ENCODE peak calls at places on chromosomes 7 and 10, in ten cellular contexts. C is glutamatergic neuron, H is nephron progenitor cell, R is lower leg skin, J is neural progenitor cell, O is HFFc6, B is bronchial epithelial cell, X is fibroblast of mammary gland, S is cardiac muscle cell, N is fibroblast of lung. A is an unnamed sample.
A peak's percentile ranks its signal among the peaks of the same experiment; 100 is the strongest.

GRCh38 chr7:140247564-140247963 is 70.8 kb upstream of the KDM7A start:
- DNase-seq in C (no peak), H (no peak), R (no peak), J (no peak), O (no peak), B (no peak), X (no peak), S (no peak), N (no peak), A (no peak)

GRCh38 chr7:157903715-157904114 is 566.9 kb downstream of the DNAJB6 start:
- DNase-seq in C (no peak), H (no peak), R (no peak), J (peak; percentile 18), O (no peak), B (no peak), X (no peak), S (no peak), N (no peak), A (no peak)

GRCh38 chr10:99926925-99927718 is 82.6 kb downstream of the DNMBP start:
- DNase-seq in C (no peak), H (no peak), R (no peak), J (no peak), O (peak; percentile 51), B (peak; percentile 46), X (peak; percentile 66), S (peak; percentile 19), N (peak; percentile 52), A (peak; percentile 28)

GRCh38 chr7:28596245-28596935 is 184.1 kb downstream of the CREB5 start:
- DNase-seq in C (no peak), H (no peak), R (no peak), J (no peak), O (no peak), B (no peak), X (peak; percentile 60), S (no peak), N (peak; percentile 71), A (no peak)

GRCh38 chr7:157709531-157710251 is 372.9 kb downstream of the DNAJB6 start:
- DNase-seq in C (no peak), H (no peak), R (no peak), J (no peak), O (no peak), B (no peak), X (no peak), S (no peak), N (no peak), A (no peak)

GRCh38 chr7:158289761-158290523 is 297.7 kb downstream of the PTPRN2 start:
- DNase-seq in C (no peak), H (no peak), R (no peak), J (no peak), O (no peak), B (no peak), X (no peak), S (no peak), N (no peak), A (no peak)

GRCh38 chr7:146773506-146773905 is 656.9 kb downstream of the CNTNAP2 start:
- DNase-seq in C (no peak), H (no peak), R (no peak), J (no peak), O (no peak), B (no peak), X (no peak), S (no peak), N (no peak), A (no peak)

GRCh38 chr7:158887594-158887993 is 31.2 kb downstream of the DYNC2I1 start:
- DNase-seq in C (no peak), H (no peak), R (no peak), J (no peak), O (peak; percentile 23), B (no peak), X (peak; percentile 78), S (no peak), N (no peak), A (no peak)

GRCh38 chr10:92931597-92931996 is 83.3 kb downstream of the EXOC6 start:
- DNase-seq in C (no peak), H (no peak), R (no peak), J (no peak), O (no peak), B (no peak), X (no peak), S (no peak), N (no peak), A (no peak)

DNA sequence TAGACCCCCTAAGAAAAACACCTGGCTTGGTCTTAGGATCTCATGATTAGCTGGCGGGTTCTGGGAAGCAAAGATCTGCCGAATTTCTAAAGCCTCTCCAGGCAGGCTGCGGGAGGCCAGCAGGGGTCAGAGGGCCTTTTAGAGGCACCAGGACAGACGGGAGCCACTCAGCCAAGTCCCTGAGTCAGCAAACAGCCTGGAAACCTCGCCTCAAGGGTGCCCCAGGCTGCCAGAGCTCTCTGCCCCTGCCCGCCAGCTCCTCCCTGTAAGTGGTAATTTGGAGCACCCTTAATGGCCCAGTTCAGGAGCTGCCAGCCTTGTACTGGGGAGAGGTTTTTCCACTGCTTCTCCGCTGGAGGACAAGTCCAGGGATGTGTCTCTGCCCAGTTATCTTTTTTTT is 88.7 kb downstream of the HIP1 start:
- DNase-seq in C (peak; percentile 55), H (peak; percentile 34), R (no peak), J (peak; percentile 64), O (no peak), B (no peak), X (no peak), S (peak; percentile 57), N (no peak), A (no peak)
- TF ChIP-seq CTCF in C (no peak), H (no peak), R (no peak), J (peak; percentile 19), O (no peak), B (no peak), X (no peak), S (no peak), N (no peak), A (no peak)

GRCh38 chr7:42691030-42691639 is 220.7 kb downstream of the C7orf25 start:
- DNase-seq in C (no peak), H (peak; percentile 33), R (no peak), J (peak; percentile 79), O (peak; percentile 41), B (peak; percentile 70), X (peak; percentile 74), S (peak; percentile 74), N (peak; percentile 82), A (no peak)
- TF ChIP-seq CTCF in C (no peak), H (peak; percentile 71), R (no peak), J (peak; percentile 76), O (peak; percentile 74), B (peak; percentile 73), X (peak; percentile 81), S (peak; percentile 82), N (peak; percentile 78), A (peak; percentile 64)

GRCh38 chr7:37920619-37921339 is at the start of gene EPDR1:
- DNase-seq in C (peak; percentile 64), H (peak; percentile 61), R (peak; percentile 28), J (peak; percentile 70), O (no peak), B (no peak), X (no peak), S (peak; percentile 66), N (no peak), A (peak; percentile 31)

GRCh38 chr7:37916017-37916672 is 472 bp downstream of the SFRP4 start:
- DNase-seq in C (peak; percentile 34), H (peak; percentile 8), R (no peak), J (peak; percentile 33), O (no peak), B (no peak), X (no peak), S (no peak), N (peak; percentile 2), A (peak; percentile 45)

GRCh38 chr7:37920305-37920618 is 178 bp upstream of the EPDR1 start:
- DNase-seq in C (no peak), H (no peak), R (no peak), J (no peak), O (no peak), B (peak; percentile 36), X (no peak), S (no peak), N (no peak), A (no peak)

GRCh38 chr7:37916673-37917660 is at the start of gene SFRP4:
- DNase-seq in C (peak; percentile 66), H (peak; percentile 61), R (no peak), J (peak; percentile 79), O (no peak), B (peak; percentile 38), X (peak; percentile 65), S (peak; percentile 81), N (peak; percentile 58), A (peak; percentile 39)

GRCh38 chr7:37918526-37918925 is 1.9 kb upstream of the SFRP4 start:
- DNase-seq in C (no peak), H (no peak), R (no peak), J (no peak), O (no peak), B (no peak), X (no peak), S (no peak), N (no peak), A (no peak)
- TF ChIP-seq CTCF in C (no peak), H (no peak), R (no peak), J (peak; percentile 34), O (no peak), B (no peak), X (peak; percentile 14), S (peak; percentile 6), N (no peak), A (peak; percentile 17)

GRCh38 chr10:72274213-72274729 is 547 bp downstream of the DDIT4 start:
- DNase-seq in C (peak; percentile 28), H (peak; percentile 55), R (no peak), J (no peak), O (no peak), B (no peak), X (no peak), S (peak; percentile 50), N (no peak), A (no peak)

GRCh38 chr10:72270607-72271281 is 3.0 kb upstream of the DDIT4 start:
- DNase-seq in C (no peak), H (no peak), R (no peak), J (no peak), O (no peak), B (peak; percentile 45), X (no peak), S (no peak), N (no peak), A (no peak)

GRCh38 chr10:72274730-72275350 is 1.1 kb downstream of the DDIT4 start:
- DNase-seq in C (peak; percentile 88), H (peak; percentile 47), R (peak; percentile 71), J (peak; percentile 68), O (peak; percentile 31), B (no peak), X (peak; percentile 57), S (peak; percentile 56), N (peak; percentile 82), A (no peak)

GRCh38 chr10:72273410-72274212 is at the start of gene DDIT4:
- DNase-seq in C (peak; percentile 99), H (peak; percentile 98), R (peak; percentile 99), J (peak; percentile 100), O (peak; percentile 99), B (peak; percentile 94), X (peak; percentile 98), S (peak; percentile 99), N (peak; percentile 100), A (peak; percentile 93)

GRCh38 chr10:72272689-72273409 is 875 bp upstream of the DDIT4 start:
- DNase-seq in C (peak; percentile 92), H (peak; percentile 80), R (peak; percentile 94), J (peak; percentile 91), O (peak; percentile 91), B (peak; percentile 73), X (peak; percentile 95), S (peak; percentile 93), N (peak; percentile 99), A (peak; percentile 61)
- TF ChIP-seq CTCF in C (no peak), H (no peak), R (no peak), J (no peak), O (no peak), B (no peak), X (no peak), S (no peak), N (no peak), A (no peak)

GRCh38 chr7:7761340-7761973 is 43.0 kb upstream of the RPA3 start:
- DNase-seq in C (no peak), H (no peak), R (no peak), J (no peak), O (peak; percentile 68), B (peak; percentile 61), X (peak; percentile 75), S (no peak), N (peak; percentile 83), A (no peak)
- TF ChIP-seq CTCF in C (no peak), H (no peak), R (no peak), J (no peak), O (peak; percentile 75), B (peak; percentile 13), X (peak; percentile 42), S (peak; percentile 25), N (peak; percentile 32), A (no peak)

A was measured in mesothelial cell of epicardium.